ENCODE peak calls at places on chromosomes 7 and 10, in five cellular contexts. P is PC-3, Q is ovary, H is gastrocnemius medialis, U is neural crest cell. B is an unnamed sample.
A peak's percentile ranks its signal among the peaks of the same experiment; 100 is the strongest.

GRCh38 chr7:69657331-69657730 is 59.1 kb downstream of the AUTS2 start:
- DNase-seq in P (no peak), Q (no peak), H (no peak), U (no peak), B (no peak)

GRCh38 chr7:37052673-37053072 is 328.4 kb upstream of the AOAH start:
- DNase-seq in P (peak; percentile 7), Q (no peak), H (no peak), U (peak; percentile 39), B (peak; percentile 19)

GRCh38 chr7:37342170-37342569 is 106.5 kb downstream of the ELMO1 start:
- DNase-seq in P (no peak), Q (no peak), H (no peak), U (no peak), B (peak; percentile 20)

GRCh38 chr7:94087664-94088352 is 83.7 kb upstream of the BET1 start:
- DNase-seq in P (peak; percentile 81), Q (peak; percentile 26), H (no peak), U (peak; percentile 25), B (peak; percentile 84)

GRCh38 chr10:34967411-34967880 is 122.7 kb downstream of the CUL2 start:
- DNase-seq in P (no peak), Q (peak; percentile 84), H (no peak), U (no peak), B (no peak)

GRCh38 chr7:149196151-149196704 is 882 bp downstream of the ZNF282 start:
- DNase-seq in P (no peak), Q (no peak), H (no peak), U (no peak), B (no peak)

GRCh38 chr10:71727429-71728217 is 8.0 kb upstream of the C10orf105 start:
- DNase-seq in P (peak; percentile 18), Q (peak; percentile 84), H (peak; percentile 70), U (no peak), B (no peak)

GRCh38 chr7:5494683-5495561 is 71.3 kb upstream of the TNRC18 start:
- DNase-seq in P (peak; percentile 83), Q (peak; percentile 83), H (peak; percentile 76), U (peak; percentile 80), B (peak; percentile 78)

GRCh38 chr10:96850825-96851224 is 18.7 kb downstream of the LCOR start:
- DNase-seq in P (peak; percentile 47), Q (no peak), H (peak; percentile 25), U (no peak), B (peak; percentile 9)

GRCh38 chr10:95350212-95350829 is 59.5 kb upstream of the PDLIM1 start:
- DNase-seq in P (no peak), Q (no peak), H (no peak), U (no peak), B (no peak)

GRCh38 chr10:48792687-48793096 is 108.0 kb downstream of the WDFY4 start:
- DNase-seq in P (peak; percentile 87), Q (no peak), H (no peak), U (no peak), B (peak; percentile 54)

GRCh38 chr10:63611078-63611477 is 89.9 kb downstream of the REEP3 start:
- DNase-seq in P (peak; percentile 64), Q (no peak), H (no peak), U (no peak), B (peak; percentile 50)

GRCh38 chr7:138890782-138891445 is 90.3 kb downstream of the KIAA1549 start:
- DNase-seq in P (peak; percentile 97), Q (no peak), H (no peak), U (no peak), B (no peak)

GRCh38 chr10:11425288-11425595 is 186.2 kb downstream of the USP6NL start:
- DNase-seq in P (no peak), Q (no peak), H (no peak), U (no peak), B (no peak)

GRCh38 chr7:6505685-6506559 is 45.3 kb downstream of the GRID2IP start:
- DNase-seq in P (no peak), Q (no peak), H (no peak), U (no peak), B (no peak)

GRCh38 chr7:13257661-13258060 is 570.2 kb downstream of the ARL4A start:
- DNase-seq in P (no peak), Q (no peak), H (no peak), U (no peak), B (no peak)

GRCh38 chr10:118729641-118730258 is 25.0 kb downstream of the CACUL1 start:
- DNase-seq in P (no peak), Q (no peak), H (no peak), U (no peak), B (no peak)

GRCh38 chr10:103506061-103506460 is 12.6 kb downstream of the NEURL1 start:
- DNase-seq in P (no peak), Q (no peak), H (no peak), U (no peak), B (no peak)

GRCh38 chr10:5502903-5503835 is 3.8 kb upstream of the CALML5 start:
- DNase-seq in P (peak; percentile 76), Q (no peak), H (no peak), U (no peak), B (no peak)

GRCh38 chr10:3213174-3213573 is 40.6 kb upstream of the PITRM1 start:
- DNase-seq in P (no peak), Q (no peak), H (peak; percentile 42), U (no peak), B (no peak)

GRCh38 chr7:3922175-3922635 is 621.2 kb downstream of the SDK1 start:
- DNase-seq in P (peak; percentile 85), Q (no peak), H (peak; percentile 57), U (peak; percentile 23), B (peak; percentile 90)

GRCh38 chr10:125155669-125156068 is 4.7 kb downstream of the CTBP2 start:
- DNase-seq in P (no peak), Q (no peak), H (no peak), U (no peak), B (no peak)

GRCh38 chr7:44307301-44307900 is 18.0 kb downstream of the CAMK2B start:
- DNase-seq in P (peak; percentile 71), Q (no peak), H (no peak), U (peak; percentile 1), B (peak; percentile 73)

GRCh38 chr7:1571261-1571650 is 1.4 kb upstream of the PSMG3 start:
- DNase-seq in P (peak; percentile 28), Q (no peak), H (no peak), U (no peak), B (no peak)

GRCh38 chr10:59536576-59537014 is 173.1 kb downstream of the SLC16A9 start:
- DNase-seq in P (no peak), Q (no peak), H (no peak), U (no peak), B (peak; percentile 28)

GRCh38 chr7:101162551-101163280 is 2.7 kb downstream of the VGF start:
- DNase-seq in P (peak; percentile 56), Q (no peak), H (no peak), U (peak; percentile 55), B (peak; percentile 62)

GRCh38 chr10:80464557-80465466 is 10.7 kb downstream of the TSPAN14 start:
- DNase-seq in P (no peak), Q (peak; percentile 64), H (no peak), U (peak; percentile 71), B (peak; percentile 38)

GRCh38 chr7:101532000-101532399 is 97.1 kb downstream of the MYL10 start:
- DNase-seq in P (no peak), Q (no peak), H (no peak), U (no peak), B (no peak)

GRCh38 chr7:39904077-39904486 is 46.0 kb upstream of the CDK13 start:
- DNase-seq in P (no peak), Q (no peak), H (no peak), U (no peak), B (no peak)

GRCh38 chr7:111012152-111012551 is 78.8 kb upstream of the LRRN3 start:
- DNase-seq in P (peak; percentile 56), Q (no peak), H (no peak), U (no peak), B (no peak)

GRCh38 chr7:82359426-82359825 is 84.2 kb downstream of the CACNA2D1 start:
- DNase-seq in P (no peak), Q (no peak), H (no peak), U (no peak), B (no peak)